ENCODE peak calls at places on chromosomes 6 and 20, in four cellular contexts. V is astrocyte, M is GM23338, W is endodermal cell. Q is an unnamed sample.

GRCh38 chr6:3438190-3439167 is 18.4 kb downstream of the SLC22A23 start:
- DNase-seq in V (peak; percentile 89), M (no peak), W (peak; percentile 59), Q (peak; percentile 91)

GRCh38 chr6:53543341-53544010 is 1.4 kb downstream of the GCLC start:
- DNase-seq in M (no peak), V (peak; percentile 27), W (no peak), Q (no peak)

GRCh38 chr20:25191051-25191450 is 4.5 kb upstream of the ENTPD6 start:
- DNase-seq in V (no peak), W (no peak), M (no peak), Q (no peak)

GRCh38 chr6:373031-373430 is 18.5 kb upstream of the IRF4 start:
- DNase-seq in W (no peak), V (no peak), M (no peak), Q (no peak)

GRCh38 chr20:25220810-25221591 is 25.5 kb downstream of the ENTPD6 start:
- DNase-seq in V (no peak), M (no peak), W (peak; percentile 37), Q (no peak)

GRCh38 chr6:31664790-31665500 is at the start of gene GPANK1:
- DNase-seq in V (peak; percentile 88), M (peak; percentile 88), W (peak; percentile 89), Q (peak; percentile 92)

GRCh38 chr6:80638222-80639055 is 532.0 kb downstream of the BCKDHB start:
- DNase-seq in V (peak; percentile 99), M (peak; percentile 54), W (peak; percentile 71), Q (peak; percentile 98)

GRCh38 chr20:17571967-17572638 is 2.2 kb downstream of the DSTN start:
- DNase-seq in M (no peak), V (no peak), W (no peak), Q (no peak)

GRCh38 chr20:36847710-36848040 is 28.3 kb upstream of the TLDC2 start:
- DNase-seq in M (no peak), W (no peak), V (no peak), Q (no peak)

GRCh38 chr6:9139762-9140161 is 704.4 kb upstream of the SLC35B3 start:
- DNase-seq in W (no peak), M (no peak), V (peak; percentile 56), Q (no peak)

GRCh38 chr6:42987533-42988451 is 3.4 kb downstream of the PPP2R5D start:
- DNase-seq in W (no peak), M (no peak), V (no peak), Q (no peak)

GRCh38 chr20:35731469-35731788 is 10.6 kb downstream of the RBM39 start:
- DNase-seq in W (no peak), V (no peak), M (no peak), Q (no peak)

GRCh38 chr6:11460837-11461661 is 76.5 kb upstream of the TMEM170B start:
- DNase-seq in M (no peak), W (no peak), V (no peak), Q (no peak)

GRCh38 chr20:1674361-1674760 is 16.8 kb upstream of the SIRPG start:
- DNase-seq in V (no peak), M (no peak), W (no peak), Q (no peak)

GRCh38 chr6:160461641-160462040 is 113.5 kb downstream of the SLC22A3 start:
- DNase-seq in W (no peak), V (peak; percentile 14), M (no peak), Q (peak; percentile 24)

GRCh38 chr20:45835230-45836224 is 1.9 kb downstream of the SNX21 start:
- DNase-seq in V (peak; percentile 53), M (no peak), W (no peak), Q (no peak)

GRCh38 chr20:45833030-45833882 is at the start of gene SNX21:
- DNase-seq in M (peak; percentile 93), W (peak; percentile 94), V (peak; percentile 92), Q (peak; percentile 81)

GRCh38 chr20:45834797-45835161 is 1.2 kb downstream of the SNX21 start:
- DNase-seq in W (no peak), M (no peak), V (no peak), Q (no peak)

GRCh38 chr20:45833883-45834796 is 541 bp downstream of the SNX21 start:
- DNase-seq in M (peak; percentile 84), V (peak; percentile 44), W (peak; percentile 93), Q (no peak)

DNA sequence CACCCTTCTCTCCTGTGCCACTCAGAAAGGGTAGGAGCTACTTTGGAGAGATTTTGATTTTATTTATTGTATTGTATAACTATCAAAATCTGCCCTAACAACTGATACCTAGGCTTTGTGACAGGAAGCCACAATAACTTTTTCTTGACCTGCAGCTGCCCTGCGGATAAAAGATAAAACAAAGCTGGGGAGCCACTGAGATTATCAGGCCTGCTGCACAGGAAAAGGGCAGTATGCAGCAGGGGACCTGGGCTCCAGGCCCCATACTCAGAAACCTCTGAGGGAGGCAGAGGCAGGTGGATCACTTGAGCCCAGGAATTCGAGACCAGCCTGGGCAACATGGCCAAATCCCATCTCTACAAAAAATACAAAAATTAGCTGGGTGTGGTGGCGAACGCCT is 980 bp upstream of the SNX21 start:
- DNase-seq in V (no peak), W (no peak), M (no peak), Q (no peak)
- H3K27ac ChIP-seq in V (no peak overlapping the region), W (no peak overlapping the region), M (no peak overlapping the region), Q (no peak overlapping the region)

GRCh38 chr20:41413169-41413568 is 46.6 kb upstream of the EMILIN3 start:
- DNase-seq in W (no peak), M (no peak), V (no peak), Q (no peak)
- TF ChIP-seq CTCF in W (no peak), M (no peak), V (no peak), Q (no peak)

GRCh38 chr20:41408131-41408789 is 41.6 kb upstream of the EMILIN3 start:
- DNase-seq in V (no peak), M (no peak), W (no peak), Q (no peak)

GRCh38 chr20:41406896-41407444 is 40.4 kb upstream of the EMILIN3 start:
- DNase-seq in M (no peak), W (no peak), V (no peak), Q (no peak)

GRCh38 chr20:41407617-41408016 is 41.0 kb upstream of the EMILIN3 start:
- DNase-seq in M (no peak), W (no peak), V (no peak), Q (no peak)

GRCh38 chr20:41411458-41411857 is 44.8 kb upstream of the EMILIN3 start:
- DNase-seq in M (peak; percentile 28), V (peak; percentile 10), W (no peak), Q (no peak)

DNA sequence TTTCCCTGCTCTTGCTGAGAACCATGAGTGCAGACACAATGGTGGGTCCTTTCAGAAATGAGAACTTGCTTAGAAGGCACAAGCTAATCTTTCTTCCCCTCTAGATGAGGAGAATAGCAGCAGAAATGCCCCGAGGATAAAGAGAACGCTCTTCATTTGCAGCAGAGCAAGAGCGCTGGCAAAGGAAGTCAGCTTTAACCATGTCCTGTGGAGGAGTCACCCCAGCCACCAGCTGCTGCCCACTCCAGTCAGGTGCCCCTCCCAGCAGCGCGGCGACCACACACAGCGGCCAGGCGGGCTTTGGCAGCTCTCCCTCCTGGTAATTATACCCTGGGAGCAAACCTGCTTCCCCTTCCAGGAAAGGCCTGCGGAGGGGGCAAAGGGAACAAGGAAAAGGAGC is 42.4 kb upstream of the EMILIN3 start:
- DNase-seq in V (no peak), M (no peak), W (no peak), Q (no peak)
- H3K36me3 ChIP-seq in V (peaks cover 33% of the 10 kb centered on the region), M (peaks cover 33% of the 10 kb centered on the region), W (peaks cover 93% of the 10 kb centered on the region), Q (peaks cover 23% of the 10 kb centered on the region)

GRCh38 chr6:130945401-130945919 is 117.6 kb downstream of the EPB41L2 start:
- DNase-seq in V (peak; percentile 78), M (peak; percentile 27), W (no peak), Q (no peak)

GRCh38 chr6:130947464-130947863 is 115.6 kb downstream of the EPB41L2 start:
- DNase-seq in M (no peak), V (no peak), W (no peak), Q (no peak)

GRCh38 chr6:130946076-130946475 is 117.0 kb downstream of the EPB41L2 start:
- DNase-seq in W (no peak), M (no peak), V (peak; percentile 65), Q (no peak)

GRCh38 chr6:130944486-130944885 is 117.3 kb downstream of the SMLR1 start:
- DNase-seq in V (no peak), M (no peak), W (no peak), Q (no peak)

DNA sequence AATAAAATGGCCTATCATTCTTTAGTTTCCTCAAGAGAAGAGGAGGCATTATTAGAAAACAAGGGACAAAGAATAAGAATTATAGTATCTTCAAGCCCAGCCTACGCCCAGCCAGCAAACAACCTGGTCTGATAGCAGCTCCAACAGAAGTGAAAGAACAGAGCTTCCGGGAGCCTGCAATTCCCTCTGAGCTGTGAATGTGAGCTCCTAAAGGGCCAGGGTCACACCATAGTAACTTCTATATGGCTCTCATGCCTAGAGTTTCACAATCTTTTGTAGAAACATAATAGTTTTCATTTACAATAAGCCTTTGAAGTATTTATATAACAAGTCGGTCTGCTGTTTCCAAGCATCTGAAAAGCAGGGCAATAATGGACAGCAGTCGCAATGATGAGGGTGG is 116.5 kb downstream of the SMLR1 start:
- DNase-seq in V (no peak), W (no peak), M (no peak), Q (no peak)
- H3K27ac ChIP-seq in V (no peak overlapping the region), W (no peak overlapping the region), M (no peak overlapping the region), Q (no peak overlapping the region)

GRCh38 chr6:89122625-89123024 is 4.8 kb upstream of the SRSF12 start:
- DNase-seq in M (peak; percentile 56), W (no peak), V (no peak), Q (no peak)
- TF ChIP-seq CTCF in M (peak; percentile 78), W (peak; percentile 74), V (peak; percentile 45), Q (peak; percentile 62)